ENCODE peak calls at places on chromosomes 6 and 20, in four cellular contexts. G is fibroblast of mammary gland, J is mucosa of descending colon, I is spleen. Z is an unnamed sample.

GRCh38 chr6:66796987-66797386 is 1090.0 kb upstream of the EYS start:
- DNase-seq in G (no peak), I (no peak), J (no peak), Z (no peak)

GRCh38 chr20:62617711-62618483 is 24.4 kb upstream of the SLCO4A1 start:
- DNase-seq in I (peak), J (no peak), G (no peak), Z (no peak)

GRCh38 chr6:152341596-152341995 is 295.6 kb downstream of the SYNE1 start:
- DNase-seq in I (no peak), J (no peak), G (no peak), Z (no peak)

GRCh38 chr6:89843070-89843469 is 13.4 kb downstream of the CASP8AP2 start:
- DNase-seq in G (peak), I (no peak), J (no peak), Z (peak)

GRCh38 chr20:44955270-44955669 is 4.9 kb downstream of the TOMM34 start:
- DNase-seq in J (no peak), I (no peak), G (no peak), Z (no peak)

GRCh38 chr6:26017567-26017966 is 55.0 kb downstream of the TRIM38 start:
- DNase-seq in J (peak), I (peak), G (peak), Z (peak)

GRCh38 chr6:131177996-131178395 is 42.7 kb downstream of the AKAP7 start:
- DNase-seq in I (no peak), G (no peak), J (no peak), Z (no peak)

GRCh38 chr6:56230976-56231566 is 16.3 kb downstream of the COL21A1 start:
- DNase-seq in G (no peak), I (no peak), J (no peak), Z (peak)

GRCh38 chr6:70312165-70312564 is 9.3 kb upstream of the COL9A1 start:
- DNase-seq in G (peak), I (no peak), J (no peak), Z (peak)

GRCh38 chr20:49814057-49814675 is 1.5 kb downstream of the SLC9A8 start:
- DNase-seq in J (no peak), I (no peak), G (peak), Z (no peak)
- H3K4me3 ChIP-seq in J (no peak), I (peak), G (no peak), Z (no peak)

GRCh38 chr6:95366414-95366813 is 210.9 kb upstream of the MANEA start:
- DNase-seq in I (no peak), J (no peak), G (no peak), Z (no peak)

GRCh38 chr6:95365454-95365853 is 211.9 kb upstream of the MANEA start:
- DNase-seq in I (no peak), G (no peak), J (no peak), Z (no peak)

DNA sequence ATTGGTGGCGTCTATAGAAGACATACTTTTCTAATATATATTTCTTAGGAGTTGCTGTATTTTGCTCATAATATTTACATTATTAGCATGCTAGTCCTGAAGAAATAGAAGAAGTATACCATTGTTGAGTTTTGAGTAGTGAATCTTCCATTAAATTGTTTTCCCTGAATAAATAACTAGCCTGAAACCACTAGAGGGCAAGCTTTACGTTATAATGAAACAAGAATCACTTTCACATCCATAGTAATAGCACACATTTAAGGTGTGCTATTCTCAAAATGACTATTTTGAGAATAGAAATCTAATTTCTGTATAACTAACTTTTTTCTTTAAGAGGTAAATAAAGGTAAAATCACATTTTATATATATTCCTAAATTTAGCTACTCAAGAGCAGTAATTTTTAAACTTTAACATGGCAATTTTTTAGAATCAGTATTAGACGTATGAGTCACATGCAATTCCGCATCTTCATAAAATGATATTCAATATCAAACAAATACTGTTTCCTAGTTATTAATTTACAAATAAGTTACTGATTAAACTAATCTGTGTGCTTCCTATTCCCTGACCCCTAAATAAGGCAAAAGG is 213.2 kb upstream of the MANEA start:
- DNase-seq in J (no peak), G (peak), I (no peak), Z (peak)
- TF ChIP-seq CTCF in J (no peak), G (peak), I (no peak), Z (peak)

DNA sequence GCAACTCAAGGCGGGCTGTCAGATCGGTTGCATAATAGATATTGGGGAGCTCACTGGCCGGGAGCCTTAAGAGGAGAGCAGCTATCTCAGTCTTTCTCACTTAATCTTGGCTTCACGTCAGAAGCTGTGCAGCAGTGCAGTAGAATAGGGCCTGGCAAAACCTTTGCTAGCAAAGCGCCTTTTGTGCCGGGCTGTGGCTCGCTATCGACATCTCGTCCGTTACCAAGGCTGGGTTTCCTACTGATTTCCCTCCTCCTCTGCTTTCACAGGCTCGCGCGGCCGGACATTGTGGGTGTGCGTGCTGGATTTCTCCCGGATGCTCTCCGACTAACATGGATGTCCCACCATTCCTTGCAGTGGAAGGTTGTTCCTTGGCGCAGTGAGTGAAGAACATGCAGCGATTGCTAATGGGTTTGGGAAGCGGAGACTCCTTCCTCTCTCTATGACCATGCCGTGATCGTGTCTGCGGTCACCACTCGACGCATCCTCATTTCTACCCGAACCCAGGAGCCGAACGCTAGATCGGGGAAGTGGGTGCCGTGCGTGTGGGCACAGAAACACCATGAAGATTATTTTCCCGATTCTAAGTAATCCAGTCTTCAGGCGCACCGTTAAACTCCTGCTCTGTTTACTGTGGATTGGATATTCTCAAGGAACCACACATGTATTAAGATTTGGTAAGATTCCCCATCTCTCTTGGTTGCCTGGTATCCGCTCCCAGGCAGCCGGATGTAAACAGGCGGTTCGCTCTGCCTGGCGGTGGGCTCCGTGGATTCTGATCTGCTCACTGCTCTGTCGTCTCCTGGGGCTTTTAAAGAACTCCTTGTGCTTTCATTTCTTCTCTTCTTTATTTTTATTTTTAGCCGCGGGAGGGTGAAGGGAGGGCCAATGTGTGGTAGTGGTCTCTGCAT is 5.5 kb downstream of the GRIK2 start:
- DNase-seq in G (no peak), I (no peak), J (no peak), Z (no peak)
- H3K4me3 ChIP-seq in G (no peak), I (no peak), J (no peak), Z (peak)

DNA sequence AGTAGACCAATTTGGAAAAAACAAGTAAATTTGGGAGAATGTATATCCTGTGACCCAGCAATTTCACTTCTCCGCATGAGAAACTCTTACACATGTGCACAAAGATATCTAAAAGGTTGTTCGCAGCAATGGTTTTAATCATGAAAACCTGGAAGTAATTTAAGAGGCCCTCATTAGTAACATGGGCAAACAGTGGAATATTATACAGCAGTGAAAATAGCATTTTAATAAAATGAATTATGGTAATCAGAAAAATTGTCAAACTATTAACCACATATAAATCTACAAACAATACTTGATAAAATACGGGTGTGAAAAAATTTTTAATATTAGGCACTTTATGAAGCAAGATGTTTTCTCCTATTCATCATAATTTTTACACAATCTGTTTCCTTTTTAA is 74.2 kb downstream of the KCNQ5 start:
- DNase-seq in G (no peak), I (no peak), J (no peak), Z (no peak)
- TF ChIP-seq CTCF in G (no peak), I (no peak), J (no peak), Z (no peak)

GRCh38 chr6:42179956-42180335 is 6.8 kb downstream of the GUCA1A start:
- DNase-seq in I (no peak), J (no peak), G (no peak), Z (no peak)

GRCh38 chr6:42176981-42177380 is 3.8 kb downstream of the GUCA1A start:
- DNase-seq in J (no peak), I (no peak), G (no peak), Z (no peak)

GRCh38 chr6:42175860-42176259 is 2.7 kb downstream of the GUCA1A start:
- DNase-seq in I (no peak), G (no peak), J (no peak), Z (no peak)

GRCh38 chr6:42179261-42179955 is 6.2 kb downstream of the GUCA1A start:
- DNase-seq in J (no peak), I (no peak), G (no peak), Z (no peak)

GRCh38 chr6:42177514-42178364 is 4.6 kb downstream of the GUCA1A start:
- DNase-seq in I (no peak), G (no peak), J (no peak), Z (no peak)
- H3K4me3 ChIP-seq in I (no peak), G (no peak), J (no peak), Z (peak)

DNA sequence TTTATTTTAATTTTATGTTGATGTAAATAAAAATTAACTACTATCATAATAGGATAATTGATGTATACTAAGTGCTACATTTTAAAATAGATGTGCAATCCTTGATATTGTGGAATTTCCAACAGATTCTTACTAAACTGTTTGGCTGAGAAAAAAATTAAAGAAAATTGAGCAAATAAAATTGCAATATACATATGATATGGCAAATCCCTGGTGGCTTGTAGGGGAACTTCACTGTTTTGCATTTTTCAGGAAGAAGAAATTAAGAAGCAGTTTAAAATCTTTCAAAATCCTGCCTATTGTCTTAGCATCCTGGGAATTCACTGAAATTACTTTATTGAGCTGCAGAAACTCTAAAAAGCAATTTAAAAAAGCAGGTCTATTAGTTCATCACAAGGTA is 191.4 kb upstream of the ADGRB3 start:
- DNase-seq in J (no peak), G (no peak), I (no peak), Z (no peak)
- TF ChIP-seq CTCF in J (no peak), G (peak), I (no peak), Z (no peak)

GRCh38 chr20:56637576-56637975 is 8.5 kb downstream of the TFAP2C start:
- DNase-seq in G (no peak), I (no peak), J (no peak), Z (no peak)
- H3K4me3 ChIP-seq in G (no peak), I (no peak), J (no peak), Z (no peak)

GRCh38 chr6:2526766-2527165 is 224.0 kb downstream of the MYLK4 start:
- DNase-seq in I (no peak), G (no peak), J (no peak), Z (no peak)

GRCh38 chr6:2522521-2522920 is 228.2 kb downstream of the MYLK4 start:
- DNase-seq in J (no peak), G (peak), I (no peak), Z (peak)

GRCh38 chr6:2528156-2528555 is 222.6 kb downstream of the MYLK4 start:
- DNase-seq in G (peak), J (no peak), I (no peak), Z (peak)

GRCh38 chr6:2523061-2523460 is 227.7 kb downstream of the MYLK4 start:
- DNase-seq in G (peak), I (no peak), J (no peak), Z (no peak)

DNA sequence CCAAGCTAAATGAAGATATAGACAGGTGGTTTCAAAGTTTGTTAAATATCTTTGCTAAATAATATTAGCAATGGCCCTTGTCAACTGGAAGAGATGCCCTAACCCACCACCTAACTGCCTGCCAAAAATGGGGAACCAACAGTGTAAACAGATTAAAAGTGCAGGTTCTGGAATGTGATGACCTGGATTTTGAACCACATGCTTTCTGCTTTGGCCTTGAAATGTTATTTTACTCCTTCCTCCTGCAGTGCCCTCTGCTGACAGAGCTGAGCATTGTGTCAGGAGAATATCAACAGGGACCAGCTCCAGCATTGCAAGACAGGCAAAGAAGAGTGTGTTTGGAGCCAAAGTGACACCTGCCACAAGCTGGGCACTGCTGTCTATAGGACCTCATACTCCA is 226.6 kb downstream of the MYLK4 start:
- DNase-seq in J (no peak), G (no peak), I (no peak), Z (no peak)
- TF ChIP-seq CTCF in J (no peak), G (peak), I (no peak), Z (peak)

DNA sequence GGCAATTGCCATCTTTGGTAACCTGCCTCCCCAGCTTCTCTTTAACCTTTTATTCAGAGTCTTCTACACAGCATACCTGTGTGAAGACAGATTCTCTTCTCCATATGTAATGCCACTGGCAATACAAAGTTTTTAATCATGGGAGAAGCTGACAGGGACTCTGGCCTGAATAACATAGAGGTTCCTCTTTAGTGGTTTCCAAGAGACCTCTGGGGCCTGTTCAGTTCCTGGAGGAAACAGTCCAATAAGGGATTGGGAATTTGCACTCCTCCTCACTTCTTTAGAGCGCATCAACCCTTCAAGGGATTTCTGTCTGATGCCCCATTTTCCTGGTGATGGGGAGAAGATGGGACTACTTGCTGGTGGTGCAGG is 1.4 kb downstream of the RIMS1 start:
- DNase-seq in G (no peak), I (no peak), J (no peak), Z (no peak)
- H3K4me3 ChIP-seq in G (no peak), I (no peak), J (no peak), Z (no peak)

GRCh38 chr6:5726976-5727718 is 279.6 kb downstream of the NRN1 start:
- DNase-seq in J (no peak), G (no peak), I (no peak), Z (peak)
- TF ChIP-seq CTCF in J (no peak), G (no peak), I (no peak), Z (no peak)